ENCODE peak calls at places on chromosomes 5 and 9, in five cellular contexts. M is Right ventricle myocardium superior; I is activated CD4-positive, alpha-beta T cell treated with anti-CD3 and anti-CD28 coated beads for 36 hours; K is PC-3; N is cardiac muscle cell. C is an unnamed sample.
A peak's percentile ranks its signal among the peaks of the same experiment; 100 is the strongest.

GRCh38 chr9:22416692-22417060 is 29.9 kb upstream of the DMRTA1 start:
- DNase-seq in M (no peak), I (no peak), N (peak; percentile 32), K (peak; percentile 66), C (no peak)

GRCh38 chr5:116575635-116576042 is 1.0 kb upstream of the SEMA6A start:
- DNase-seq in N (peak; percentile 63), M (peak; percentile 44), I (peak; percentile 16), K (no peak), C (no peak)

GRCh38 chr9:86222667-86223066 is 36.8 kb downstream of the C9orf153 start:
- DNase-seq in I (no peak), K (no peak), N (no peak), M (no peak), C (no peak)

GRCh38 chr9:13267743-13268142 is 11.7 kb downstream of the MPDZ start:
- DNase-seq in N (no peak), I (no peak), M (no peak), K (peak; percentile 86), C (no peak)

GRCh38 chr9:84974790-84975189 is 305.3 kb downstream of the NTRK2 start:
- DNase-seq in I (no peak), K (no peak), N (no peak), M (no peak), C (no peak)

GRCh38 chr5:76867827-76868693 is 18.2 kb downstream of the S100Z start:
- DNase-seq in M (peak; percentile 67), I (peak; percentile 77), N (peak; percentile 86), K (peak; percentile 75), C (no peak)

GRCh38 chr9:95808001-95808400 is 67.5 kb upstream of the ERCC6L2 start:
- DNase-seq in N (no peak), K (peak; percentile 46), I (no peak), M (no peak), C (no peak)

GRCh38 chr9:126986506-126986951 is 71.9 kb downstream of the RALGPS1 start:
- DNase-seq in M (no peak), I (peak; percentile 47), N (no peak), K (peak; percentile 63), C (no peak)

GRCh38 chr9:97954550-97954989 is 16.6 kb upstream of the HEMGN start:
- DNase-seq in K (peak; percentile 57), N (peak; percentile 77), M (no peak), I (peak; percentile 69), C (no peak)